ENCODE peak calls at places on chromosomes 5 and 9, in nine cellular contexts. R is SK-N-SH, E is upper lobe of left lung, V is spleen, I is GM23338, O is transverse colon, S is HCT116, M is sigmoid colon, G is endothelial cell of umbilical vein. D is an unnamed sample.
A peak's percentile ranks its signal among the peaks of the same experiment; 100 is the strongest.

GRCh38 chr9:121725008-121725795 is 73.8 kb downstream of the DAB2IP start:
- DNase-seq in G (peak; percentile 97), O (peak; percentile 77), E (peak; percentile 86), M (peak; percentile 99), I (no peak), V (no peak), R (no peak), S (no peak), D (peak; percentile 93)

GRCh38 chr5:157459715-157460599 is at the start of gene NIPAL4:
- DNase-seq in I (peak; percentile 68), G (no peak), V (peak; percentile 86), M (peak; percentile 76), O (peak; percentile 24), E (no peak), S (no peak), R (peak; percentile 77), D (no peak)

GRCh38 chr5:107831612-107832395 is 161.1 kb upstream of the EFNA5 start:
- DNase-seq in I (peak; percentile 32), V (no peak), G (no peak), S (no peak), R (no peak), O (no peak), E (no peak), M (no peak), D (no peak)

GRCh38 chr5:80093796-80094195 is 58.6 kb downstream of the THBS4 start:
- DNase-seq in M (no peak), G (no peak), V (no peak), I (peak; percentile 54), S (no peak), O (no peak), R (no peak), E (peak; percentile 29), D (no peak)

GRCh38 chr5:116300016-116300601 is 215.3 kb downstream of the COMMD10 start:
- DNase-seq in V (no peak), I (no peak), S (no peak), E (no peak), M (no peak), R (no peak), G (no peak), O (no peak), D (no peak)

GRCh38 chr5:77101298-77101697 is 14.2 kb upstream of the ZBED3 start:
- DNase-seq in M (no peak), E (no peak), S (no peak), V (no peak), O (no peak), I (no peak), G (no peak), R (no peak), D (no peak)

GRCh38 chr5:83368317-83368716 is 103.2 kb upstream of the VCAN start:
- DNase-seq in E (peak; percentile 65), O (no peak), R (no peak), V (peak; percentile 69), M (no peak), G (no peak), I (no peak), S (peak; percentile 26), D (no peak)

GRCh38 chr5:175653763-175654162 is 4.1 kb upstream of the HRH2 start:
- DNase-seq in I (no peak), V (no peak), S (no peak), O (no peak), E (no peak), R (no peak), M (no peak), G (no peak), D (no peak)

GRCh38 chr5:64637144-64637543 is 53.2 kb upstream of the SHISAL2B start:
- DNase-seq in R (no peak), G (no peak), S (no peak), V (no peak), M (no peak), E (no peak), O (no peak), I (no peak), D (no peak)

GRCh38 chr9:36781532-36781931 is 208.8 kb downstream of the MELK start:
- DNase-seq in G (peak; percentile 8), O (no peak), I (no peak), M (no peak), S (peak; percentile 13), E (no peak), R (no peak), V (no peak), D (no peak)

GRCh38 chr9:98575379-98576346 is 133.1 kb downstream of the GABBR2 start:
- DNase-seq in E (no peak), M (no peak), R (no peak), G (no peak), I (no peak), S (no peak), O (no peak), V (peak; percentile 61), D (no peak)

GRCh38 chr5:110335361-110336046 is 391.0 kb downstream of the TMEM232 start:
- DNase-seq in R (no peak), M (no peak), I (no peak), G (no peak), E (no peak), V (no peak), O (no peak), S (no peak), D (no peak)

GRCh38 chr5:124263680-124264491 is 482.6 kb downstream of the ZNF608 start:
- DNase-seq in G (peak; percentile 34), I (peak; percentile 43), R (no peak), E (peak; percentile 25), V (no peak), S (no peak), O (no peak), M (no peak), D (no peak)

GRCh38 chr5:78972654-78973428 is 12.3 kb downstream of the ARSB start:
- DNase-seq in R (peak; percentile 62), V (no peak), E (no peak), G (peak; percentile 99), M (no peak), S (no peak), O (peak; percentile 42), I (no peak), D (peak; percentile 46)

GRCh38 chr5:143479394-143479793 is 75.9 kb upstream of the NR3C1 start:
- DNase-seq in G (no peak), M (no peak), R (no peak), I (no peak), O (no peak), E (no peak), S (no peak), V (no peak), D (no peak)

GRCh38 chr5:68395844-68396523 is 180.4 kb downstream of the PIK3R1 start:
- DNase-seq in M (no peak), R (no peak), G (no peak), S (no peak), V (no peak), I (no peak), O (peak; percentile 51), E (no peak), D (peak; percentile 41)

GRCh38 chr5:42851441-42851840 is 39.7 kb upstream of the SELENOP start:
- DNase-seq in E (no peak), R (no peak), I (no peak), O (no peak), V (no peak), M (no peak), S (no peak), G (no peak), D (no peak)

DNA sequence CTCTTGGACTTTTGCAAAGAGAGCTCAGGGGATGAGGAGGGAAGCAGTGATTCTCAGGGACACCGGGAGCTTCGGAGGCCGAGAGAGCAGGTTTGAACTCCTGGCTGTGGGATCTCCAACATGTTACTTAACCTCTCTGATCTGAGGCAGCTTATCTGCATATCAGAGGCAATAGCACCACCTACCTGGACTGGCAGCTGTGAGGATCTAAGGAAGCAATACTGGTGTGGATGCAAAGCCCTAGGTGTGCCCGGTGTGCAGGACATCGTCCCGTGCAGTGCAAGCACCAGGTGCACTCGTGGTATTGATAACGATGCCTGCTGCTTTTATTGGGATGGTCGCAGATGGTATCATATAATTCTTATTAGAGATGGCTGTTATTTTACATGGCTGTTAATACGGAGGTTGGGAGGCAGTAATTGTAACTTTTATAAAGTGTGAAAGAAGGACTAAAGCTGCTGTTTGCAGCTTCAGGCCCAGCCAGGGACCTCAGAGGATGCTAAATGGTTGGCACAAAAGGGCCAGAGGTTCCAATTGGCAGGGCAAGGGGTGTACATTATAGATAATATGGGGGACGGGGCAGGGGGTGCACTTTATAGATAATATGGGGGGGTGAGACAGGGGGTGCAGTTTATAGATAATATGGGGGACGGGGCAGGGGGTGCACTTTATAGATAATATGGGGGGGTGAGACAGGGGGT is 14.9 kb downstream of the COL5A1 start:
- DNase-seq in M (peak; percentile 37), O (no peak), S (peak; percentile 31), G (no peak), E (no peak), R (no peak), V (peak; percentile 4), I (peak; percentile 51), D (no peak)
- TF ChIP-seq CTCF in M (no peak), O (no peak), S (peak; percentile 21), G (no peak), E (no peak), R (no peak), V (no peak), I (peak; percentile 46), D (no peak)

GRCh38 chr9:27573699-27574265 is 501 bp upstream of the C9orf72 start:
- DNase-seq in V (peak; percentile 98), S (peak; percentile 100), M (peak; percentile 99), R (peak; percentile 87), G (peak; percentile 99), O (peak; percentile 98), E (peak; percentile 98), I (peak; percentile 100), D (peak; percentile 99)
- TF ChIP-seq POLR2AphosphoS5 in V (peak; percentile 84), S (peak; percentile 77), M (peak; percentile 96), R (peak; percentile 87), G (peak; percentile 28), O (peak; percentile 93), E (peak; percentile 98), I (peak; percentile 95), D (peak; percentile 100)

DNA sequence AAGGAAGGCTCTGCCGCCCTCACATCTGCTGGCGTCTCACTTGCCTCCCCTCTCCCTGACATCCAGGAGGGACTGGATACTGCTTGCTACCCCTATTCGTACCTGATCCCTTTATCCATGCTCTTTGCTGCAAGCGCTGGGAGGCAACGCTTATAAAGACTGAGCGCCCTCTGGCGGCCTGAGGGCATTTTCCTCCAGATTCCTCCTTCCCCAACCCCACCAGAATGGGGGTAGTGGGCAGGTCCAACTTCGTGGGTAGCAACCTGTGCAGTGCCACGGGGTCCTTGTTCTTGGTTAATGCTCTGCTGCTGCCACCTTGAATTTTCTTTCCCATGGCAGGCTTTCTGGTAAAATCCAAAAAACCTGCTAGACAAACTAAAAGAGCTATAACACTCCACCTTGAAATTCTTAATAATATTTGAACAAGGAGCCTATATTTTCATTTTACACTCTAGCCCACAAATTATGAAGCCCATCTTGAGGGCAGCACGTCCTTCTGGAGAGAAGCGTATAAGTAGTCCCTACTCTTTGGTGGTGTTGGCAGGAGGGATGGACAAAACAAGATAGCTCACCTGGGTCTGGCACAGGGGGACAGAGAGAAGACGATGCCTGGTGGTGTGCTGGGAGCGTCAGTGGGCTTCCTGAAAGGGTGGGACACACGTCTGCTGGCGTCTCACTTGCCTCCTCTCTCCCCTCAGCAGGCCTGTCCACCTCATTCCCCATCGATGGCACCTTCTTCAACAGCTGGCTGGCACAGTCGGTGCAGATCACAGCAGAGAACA is 52.5 kb downstream of the JADE2 start:
- DNase-seq in R (peak; percentile 90), E (peak; percentile 77), G (peak; percentile 80), M (peak; percentile 87), S (peak; percentile 54), O (peak; percentile 84), V (peak; percentile 93), I (peak; percentile 97), D (peak; percentile 78)
- H3K36me3 ChIP-seq in R (peaks cover 59% of the 10 kb centered on the region), E (peaks cover 66% of the 10 kb centered on the region), G (no peaks in the 10 kb centered on the region), M (peaks cover 51% of the 10 kb centered on the region), S (peaks cover 2% of the 10 kb centered on the region), O (peaks cover 40% of the 10 kb centered on the region), V (peaks cover 68% of the 10 kb centered on the region), I (peaks cover 4% of the 10 kb centered on the region), D (peaks cover 11% of the 10 kb centered on the region)

GRCh38 chr9:14441976-14442651 is 128.2 kb upstream of the NFIB start:
- DNase-seq in S (peak; percentile 72), M (no peak), V (no peak), E (no peak), G (no peak), O (no peak), I (peak; percentile 87), R (no peak), D (no peak)
- TF ChIP-seq CTCF in S (peak; percentile 71), M (no peak), V (no peak), E (no peak), G (no peak), O (no peak), I (peak; percentile 75), R (peak; percentile 47), D (no peak)

D was measured in prostate gland.